ENCODE peak calls at places on chromosomes 1 and 21, in eight cellular contexts. J, X, G, H, F, I, O and Q are unnamed samples.

GRCh38 chr1:171664976-171665375 is 12.5 kb upstream of the MYOC start:
- DNase-seq in J (peak; percentile 11), X (no peak), G (no peak), H (no peak), F (no peak), I (no peak), O (no peak), Q (no peak)

GRCh38 chr1:109788695-109789521 is 25.2 kb upstream of the EPS8L3 start:
- DNase-seq in J (no peak), X (no peak), G (no peak), H (no peak), F (no peak), I (no peak), O (no peak), Q (peak; percentile 35)

GRCh38 chr21:42864812-42865211 is 14.5 kb downstream of the WDR4 start:
- DNase-seq in J (no peak), X (no peak), G (no peak), H (no peak), F (no peak), I (no peak), O (no peak), Q (no peak)

GRCh38 chr1:113859478-113860175 is 11.9 kb downstream of the PTPN22 start:
- DNase-seq in J (no peak), X (no peak), G (no peak), H (no peak), F (no peak), I (no peak), O (no peak), Q (no peak)

GRCh38 chr21:45869121-45870007 is 112.2 kb upstream of the COL6A1 start:
- DNase-seq in J (peak; percentile 80), X (no peak), G (no peak), H (no peak), F (no peak), I (no peak), O (peak; percentile 21), Q (no peak)

GRCh38 chr1:240464099-240464498 is 147.9 kb downstream of the GREM2 start:
- DNase-seq in J (no peak), X (no peak), G (no peak), H (no peak), F (no peak), I (no peak), O (no peak), Q (no peak)

GRCh38 chr1:46557403-46557802 is 6.0 kb upstream of the KNCN start:
- DNase-seq in J (no peak), X (no peak), G (no peak), H (no peak), F (no peak), I (no peak), O (no peak), Q (no peak)

GRCh38 chr1:219784660-219785391 is 143.5 kb downstream of the SLC30A10 start:
- DNase-seq in J (peak; percentile 22), X (no peak), G (no peak), H (no peak), F (no peak), I (no peak), O (no peak), Q (no peak)

GRCh38 chr1:161197560-161198205 is 1.2 kb downstream of the ADAMTS4 start:
- DNase-seq in J (no peak), X (no peak), G (no peak), H (no peak), F (no peak), I (no peak), O (no peak), Q (no peak)

GRCh38 chr1:87305762-87306161 is 22.9 kb upstream of the LMO4 start:
- DNase-seq in J (no peak), X (no peak), G (no peak), H (no peak), F (no peak), I (no peak), O (no peak), Q (no peak)

GRCh38 chr1:232376632-232377493 is 253.1 kb downstream of the SIPA1L2 start:
- DNase-seq in J (no peak), X (no peak), G (peak; percentile 6), H (no peak), F (no peak), I (no peak), O (no peak), Q (no peak)

GRCh38 chr1:16396591-16396990 is 29.5 kb downstream of the SZRD1 start:
- DNase-seq in J (peak; percentile 81), X (no peak), G (no peak), H (no peak), F (peak; percentile 19), I (peak; percentile 64), O (no peak), Q (no peak)